ENCODE peak calls at places on chromosome 5, in eight cellular contexts. W, I, Y, T, A, G, Z and O are unnamed samples.

GRCh38 chr5:84382363-84383295 is 2.1 kb downstream of the EDIL3 start:
- DNase-seq in T (peak), Z (peak), Y (peak), W (peak), G (no peak), A (peak), I (peak), O (peak)

GRCh38 chr5:109880907-109881685 is 191.4 kb downstream of the MAN2A1 start:
- DNase-seq in G (no peak), I (no peak), Z (peak), A (no peak), W (peak), Y (peak), T (peak), O (no peak)

GRCh38 chr5:141713616-141714309 is 31.7 kb upstream of the ARAP3 start:
- DNase-seq in Y (no peak), G (no peak), I (no peak), A (no peak), W (no peak), T (no peak), Z (peak), O (no peak)

GRCh38 chr5:176793736-176794135 is 16.6 kb upstream of the UNC5A start:
- DNase-seq in I (no peak), T (peak), W (peak), Z (no peak), Y (no peak), A (no peak), G (no peak), O (no peak)

GRCh38 chr5:107668933-107669542 is 1.7 kb downstream of the EFNA5 start:
- DNase-seq in I (no peak), A (peak), W (peak), G (no peak), Y (peak), Z (peak), T (peak), O (peak)

GRCh38 chr5:149632311-149633251 is 51.3 kb downstream of the ARHGEF37 start:
- DNase-seq in I (no peak), Y (peak), A (peak), Z (peak), G (no peak), W (no peak), T (no peak), O (no peak)

GRCh38 chr5:69167488-69167845 is 517 bp downstream of the CCNB1 start:
- DNase-seq in Z (peak), G (no peak), T (peak), Y (peak), A (peak), W (peak), I (no peak), O (no peak)

GRCh38 chr5:146828385-146828784 is 50.2 kb downstream of the PPP2R2B start:
- DNase-seq in T (no peak), I (no peak), W (peak), A (peak), G (no peak), Z (no peak), Y (no peak), O (no peak)

GRCh38 chr5:89728750-89729149 is 680.8 kb downstream of the CETN3 start:
- DNase-seq in Z (no peak), Y (peak), T (no peak), W (no peak), I (no peak), A (no peak), G (peak), O (peak)

GRCh38 chr5:5650949-5651348 is 228.5 kb downstream of the ICE1 start:
- DNase-seq in Z (no peak), Y (no peak), I (no peak), W (no peak), G (no peak), A (no peak), T (no peak), O (no peak)